ENCODE peak calls at places on chromosomes 11 and 22, in six cellular contexts. K is IMR-90, I is mesenchymal stem cell, M is neuronal stem cell, Q is H1, B is trophoblast cell. P is an unnamed sample.

GRCh38 chr11:863389-864117 is 20.9 kb downstream of the TSPAN4 start:
- DNase-seq in I (no peak), B (no peak), M (no peak), K (no peak), Q (no peak), P (no peak)

GRCh38 chr22:41557401-41558240 is 3.2 kb upstream of the CSDC2 start:
- DNase-seq in K (peak; percentile 94), M (no peak), I (peak; percentile 63), B (no peak), Q (no peak), P (no peak)

GRCh38 chr22:28051787-28052356 is 132.8 kb upstream of the PITPNB start:
- DNase-seq in K (peak; percentile 61), I (peak; percentile 66), M (peak; percentile 77), Q (peak; percentile 44), B (peak; percentile 54), P (peak; percentile 72)

GRCh38 chr22:45548991-45549736 is 46.5 kb downstream of the FBLN1 start:
- DNase-seq in B (peak; percentile 26), M (no peak), Q (no peak), I (peak; percentile 96), K (peak; percentile 94), P (peak; percentile 92)

GRCh38 chr11:85628771-85629341 is 463 bp downstream of the TMEM126B start:
- DNase-seq in M (no peak), K (peak; percentile 8), Q (no peak), I (no peak), B (no peak), P (peak; percentile 23)

GRCh38 chr22:28826921-28827320 is 26.6 kb upstream of the XBP1 start:
- DNase-seq in K (no peak), I (no peak), Q (no peak), B (no peak), M (no peak), P (no peak)

GRCh38 chr11:7546324-7546791 is 32.6 kb downstream of the PPFIBP2 start:
- DNase-seq in B (peak; percentile 38), I (no peak), M (no peak), K (peak; percentile 12), Q (no peak), P (no peak)

GRCh38 chr11:120182357-120182756 is 28.5 kb upstream of the OAF start:
- DNase-seq in Q (no peak), K (no peak), B (no peak), M (no peak), I (no peak), P (no peak)

GRCh38 chr11:110712643-110713468 is 619 bp upstream of the ARHGAP20 start:
- DNase-seq in B (peak; percentile 6), M (peak; percentile 47), K (peak; percentile 52), I (peak; percentile 20), Q (no peak), P (peak; percentile 42)

GRCh38 chr22:48492371-48493320 is 1335.0 kb downstream of the BRD1 start:
- DNase-seq in Q (no peak), I (peak; percentile 65), B (peak; percentile 17), K (peak; percentile 57), M (peak; percentile 67), P (peak; percentile 94)

GRCh38 chr22:47634342-47634741 is 871.9 kb downstream of the TBC1D22A start:
- DNase-seq in Q (no peak), B (no peak), I (no peak), M (no peak), K (no peak), P (peak; percentile 55)

DNA sequence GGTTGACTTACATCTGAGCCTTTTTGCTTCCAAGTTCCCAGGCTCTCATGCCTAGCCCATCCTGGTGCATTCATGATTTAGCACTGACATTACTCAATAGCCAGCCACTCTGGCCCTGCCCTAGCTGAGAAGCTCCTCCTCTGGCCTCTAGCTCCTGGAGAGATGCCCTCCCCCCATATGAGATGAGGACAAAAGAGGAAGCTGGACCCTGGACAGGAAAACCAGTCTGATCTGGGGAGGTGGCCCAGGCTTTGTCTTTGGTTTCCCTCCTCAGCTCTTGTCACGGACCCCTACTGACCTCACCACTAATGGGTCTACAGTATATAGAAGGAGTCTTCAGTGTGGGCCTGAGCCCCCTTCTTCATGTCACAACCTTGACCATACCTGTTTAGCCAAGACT is 3.0 kb downstream of the RHOG start:
- DNase-seq in I (no peak), M (no peak), K (no peak), B (no peak), Q (no peak), P (no peak)
- H3K4me1 ChIP-seq in I (peaks cover 20% of the 10 kb centered on the region), M (peaks cover 6% of the 10 kb centered on the region), K (peaks cover 22% of the 10 kb centered on the region), B (peaks cover 28% of the 10 kb centered on the region), Q (peaks cover 29% of the 10 kb centered on the region), P (peaks cover 28% of the 10 kb centered on the region)

DNA sequence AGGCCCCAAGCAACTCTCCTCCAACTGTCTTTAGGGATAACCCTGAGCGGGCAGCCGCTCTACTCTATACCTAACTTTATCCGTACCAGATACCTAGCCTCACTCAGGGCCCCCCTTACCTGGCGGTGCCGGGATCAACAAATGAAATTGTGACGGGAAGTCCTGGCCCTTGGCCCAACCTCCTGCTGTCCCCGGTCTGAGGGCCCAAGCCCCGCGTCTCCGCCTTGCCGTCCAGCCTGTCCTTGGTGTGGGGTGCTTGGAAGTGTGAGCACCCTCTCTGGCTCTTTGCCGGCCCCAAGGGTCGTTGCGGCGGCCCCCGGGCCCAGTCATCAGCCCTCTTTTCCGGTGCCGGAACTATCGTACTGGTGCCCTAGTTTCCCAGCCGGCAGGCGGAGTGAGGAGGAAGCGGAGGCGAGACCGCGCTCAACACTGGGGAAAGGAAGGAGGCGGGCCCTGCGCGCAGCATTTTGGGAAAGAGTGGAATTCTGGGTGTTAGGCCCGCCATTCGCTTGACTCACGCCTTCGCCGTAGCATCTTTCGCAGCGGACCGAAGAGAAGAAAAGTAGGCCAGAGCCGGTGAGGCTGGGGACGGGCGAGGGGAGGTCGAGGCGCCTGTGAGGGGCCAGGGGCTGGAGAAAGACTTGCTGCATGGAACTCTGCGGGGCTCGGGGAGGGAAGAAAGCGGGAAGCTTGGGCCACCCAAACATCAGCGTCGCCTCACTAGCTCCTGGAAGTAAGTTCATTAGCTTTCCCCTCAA is at the start of gene SNRPD3:
- DNase-seq in I (peak; percentile 96), K (peak; percentile 92), Q (peak; percentile 56), M (peak; percentile 90), B (peak; percentile 90), P (peak; percentile 95)
- H3K4me3 ChIP-seq in I (peak within 1 kb of the TSS; percentile 84), K (peak within 1 kb of the TSS; percentile 85), Q (peak within 1 kb of the TSS; percentile 100), M (peak within 1 kb of the TSS; percentile 95), B (peak within 1 kb of the TSS; percentile 95), P (peak within 1 kb of the TSS; percentile 99)

GRCh38 chr11:61971177-61972111 is 4.0 kb upstream of the FTH1 start:
- DNase-seq in M (peak; percentile 62), I (peak; percentile 99), Q (peak; percentile 86), B (peak; percentile 66), K (peak; percentile 99), P (peak; percentile 100)
- H2BK5ac ChIP-seq in M (no peak overlapping the region), I (peak overlapping the region; percentile 21), Q (peak overlapping the region; percentile 97), B (peak overlapping the region; percentile 59), K (peak overlapping the region; percentile 98), P (peak overlapping the region; percentile 60)

DNA sequence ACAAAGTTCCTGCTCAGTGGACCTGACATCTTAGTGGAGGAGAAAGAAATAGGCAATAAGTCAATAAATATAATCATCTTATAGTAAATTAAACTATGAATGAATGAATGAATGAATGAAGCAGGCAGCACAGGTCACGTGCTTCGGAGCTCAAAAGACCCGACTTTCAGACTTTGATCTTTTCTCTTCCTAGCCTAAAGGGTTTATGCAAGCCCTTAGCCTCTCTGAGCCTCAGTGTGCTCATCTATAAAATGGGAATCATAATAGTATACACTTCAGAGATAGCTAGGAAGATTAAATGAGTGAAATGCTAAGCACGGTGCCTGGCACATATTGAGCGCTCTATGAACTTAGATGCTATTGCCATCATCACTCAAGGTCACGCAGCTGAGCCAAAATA is 7.5 kb downstream of the PVALB start:
- DNase-seq in B (no peak), I (no peak), M (no peak), Q (no peak), K (no peak), P (no peak)
- H3K4me1 ChIP-seq in B (peaks cover 6% of the 10 kb centered on the region), I (no peaks in the 10 kb centered on the region), M (peaks cover 6% of the 10 kb centered on the region), Q (peaks cover 9% of the 10 kb centered on the region), K (no peaks in the 10 kb centered on the region), P (no peaks in the 10 kb centered on the region)

GRCh38 chr11:96340555-96340885 is 2.5 kb downstream of the MAML2 start:
- DNase-seq in K (peak; percentile 56), B (no peak), I (peak; percentile 28), M (no peak), Q (no peak), P (no peak)
- H3K4me3 ChIP-seq in K (peak overlapping the region; percentile 92), B (no peak overlapping the region), I (no peak overlapping the region), M (no peak overlapping the region), Q (no peak overlapping the region), P (no peak overlapping the region)

GRCh38 chr22:38270091-38270972 is 2.5 kb downstream of the TMEM184B start:
- DNase-seq in B (no peak), M (no peak), Q (no peak), K (peak; percentile 14), I (peak; percentile 51), P (no peak)

GRCh38 chr22:38272373-38273134 is at the start of gene TMEM184B:
- DNase-seq in I (peak; percentile 66), K (peak; percentile 58), M (peak; percentile 82), Q (no peak), B (peak; percentile 67), P (peak; percentile 69)

GRCh38 chr22:38269466-38269865 is 3.3 kb downstream of the TMEM184B start:
- DNase-seq in Q (no peak), M (no peak), B (no peak), I (no peak), K (no peak), P (no peak)

GRCh38 chr22:38271927-38272372 is 860 bp downstream of the TMEM184B start:
- DNase-seq in Q (peak; percentile 29), M (no peak), I (no peak), B (no peak), K (no peak), P (peak; percentile 64)

GRCh38 chr22:38271101-38271500 is 1.7 kb downstream of the TMEM184B start:
- DNase-seq in B (no peak), M (no peak), Q (no peak), K (no peak), I (no peak), P (no peak)
- H2BK5ac ChIP-seq in B (no peak overlapping the region), M (no peak overlapping the region), Q (no peak overlapping the region), K (no peak overlapping the region), I (no peak overlapping the region), P (no peak overlapping the region)